ENCODE peak calls at places on chromosomes 11 and 22, in six cellular contexts. N is kidney, C is cardiac muscle cell, V is neuronal stem cell, F is heart left ventricle, X is H9. Z is an unnamed sample.

GRCh38 chr11:16993495-16993894 is 20.7 kb downstream of the PLEKHA7 start:
- DNase-seq in X (no peak), N (no peak), C (no peak), V (no peak), F (no peak), Z (no peak)

GRCh38 chr11:31417357-31417756 is 47.7 kb downstream of the DNAJC24 start:
- DNase-seq in X (no peak), V (no peak), F (no peak), N (no peak), C (no peak), Z (no peak)

GRCh38 chr22:22705328-22706100 is 61.1 kb downstream of the GGTLC2 start:
- DNase-seq in V (no peak), F (no peak), C (no peak), X (peak), N (no peak), Z (no peak)

GRCh38 chr22:49033616-49034015 is 794.1 kb downstream of the BRD1 start:
- DNase-seq in V (no peak), C (no peak), X (no peak), F (no peak), N (peak), Z (no peak)

GRCh38 chr11:114399490-114399889 is 821 bp downstream of the C11orf71 start:
- DNase-seq in V (no peak), N (no peak), F (no peak), C (peak), X (no peak), Z (no peak)

GRCh38 chr11:111976614-111977140 is 39.5 kb downstream of the DIXDC1 start:
- DNase-seq in C (peak), X (no peak), N (peak), V (peak), F (peak), Z (peak)

GRCh38 chr11:75406338-75406777 is 7.0 kb downstream of the RPS3 start:
- DNase-seq in X (no peak), V (no peak), N (no peak), C (no peak), F (no peak), Z (no peak)

GRCh38 chr11:28526406-28526751 is 418.2 kb downstream of the METTL15 start:
- DNase-seq in N (no peak), C (no peak), V (no peak), F (no peak), X (no peak), Z (no peak)

GRCh38 chr22:38202437-38203089 is 769 bp downstream of the MAFF start:
- DNase-seq in X (peak), C (peak), N (peak), F (peak), V (no peak), Z (peak)

GRCh38 chr11:35014352-35014751 is 97.9 kb downstream of the PDHX start:
- DNase-seq in C (no peak), V (no peak), F (no peak), X (no peak), N (no peak), Z (no peak)

GRCh38 chr11:80632156-80632555 is 1191.3 kb upstream of the TENM4 start:
- DNase-seq in C (peak), V (no peak), F (no peak), N (no peak), X (no peak), Z (no peak)

GRCh38 chr22:24465566-24465965 is 29.6 kb upstream of the UPB1 start:
- DNase-seq in V (no peak), C (no peak), X (no peak), F (no peak), N (no peak), Z (no peak)

GRCh38 chr11:59658036-59658435 is 10.8 kb downstream of the PATL1 start:
- DNase-seq in V (no peak), C (no peak), N (no peak), X (no peak), F (no peak), Z (no peak)

GRCh38 chr11:65540290-65541092 is 15.6 kb downstream of the SCYL1 start:
- DNase-seq in F (peak), V (peak), C (peak), N (peak), X (peak), Z (peak)

GRCh38 chr11:16806791-16807190 is 68.3 kb downstream of the C11orf58 start:
- DNase-seq in C (no peak), N (no peak), V (no peak), X (no peak), F (no peak), Z (no peak)

GRCh38 chr22:41132555-41132954 is 40.2 kb downstream of the EP300 start:
- DNase-seq in X (no peak), F (no peak), N (no peak), V (no peak), C (no peak), Z (no peak)

GRCh38 chr11:34013893-34014571 is 37.5 kb upstream of the CAPRIN1 start:
- DNase-seq in F (no peak), N (no peak), C (no peak), X (no peak), V (no peak), Z (no peak)

GRCh38 chr11:6596237-6596877 is 7.1 kb downstream of the RRP8 start:
- DNase-seq in V (no peak), N (no peak), F (no peak), X (no peak), C (no peak), Z (no peak)

GRCh38 chr11:32466279-32466915 is 31.1 kb upstream of the WT1 start:
- DNase-seq in C (no peak), N (no peak), X (no peak), V (no peak), F (no peak), Z (no peak)

GRCh38 chr22:25375683-25376082 is 156.2 kb downstream of the CRYBB2 start:
- DNase-seq in N (no peak), X (peak), F (no peak), V (no peak), C (no peak), Z (no peak)

GRCh38 chr22:43315687-43316217 is 27.4 kb downstream of the SCUBE1 start:
- DNase-seq in V (no peak), N (no peak), C (no peak), X (no peak), F (no peak), Z (no peak)

GRCh38 chr11:12761029-12761428 is 86.8 kb downstream of the TEAD1 start:
- DNase-seq in X (no peak), V (no peak), N (no peak), C (no peak), F (no peak), Z (no peak)

GRCh38 chr22:36765943-36766450 is 9.9 kb downstream of the IFT27 start:
- DNase-seq in C (no peak), V (no peak), N (peak), F (no peak), X (no peak), Z (no peak)

GRCh38 chr11:33936745-33937612 is 45.1 kb upstream of the LMO2 start:
- DNase-seq in C (peak), X (no peak), V (no peak), N (peak), F (peak), Z (peak)

GRCh38 chr11:12841946-12842630 is 167.0 kb upstream of the RASSF10 start:
- DNase-seq in F (no peak), N (no peak), X (no peak), C (no peak), V (no peak), Z (peak)

GRCh38 chr11:43852057-43852636 is 28.5 kb upstream of the ALKBH3 start:
- DNase-seq in F (peak), N (no peak), V (peak), C (peak), X (peak), Z (peak)

GRCh38 chr11:355581-356458 is 13.5 kb upstream of the B4GALNT4 start:
- DNase-seq in C (peak), N (peak), V (peak), X (peak), F (peak), Z (peak)

GRCh38 chr22:32932176-32932575 is 126.0 kb downstream of the SYN3 start:
- DNase-seq in X (no peak), C (no peak), F (no peak), N (no peak), V (no peak), Z (no peak)

GRCh38 chr11:115279831-115280761 is 224.1 kb downstream of the CADM1 start:
- DNase-seq in N (no peak), V (no peak), C (no peak), F (no peak), X (no peak), Z (peak)

GRCh38 chr22:27669798-27670599 is 131.6 kb downstream of the MN1 start:
- DNase-seq in N (no peak), V (no peak), X (peak), F (no peak), C (no peak), Z (peak)

GRCh38 chr11:32374261-32374711 is 61.1 kb downstream of the WT1 start:
- DNase-seq in V (peak), C (peak), X (peak), N (no peak), F (no peak), Z (peak)

GRCh38 chr11:129747161-129747560 is 68.5 kb upstream of the TMEM45B start:
- DNase-seq in C (no peak), N (no peak), X (no peak), V (no peak), F (no peak), Z (no peak)

GRCh38 chr11:77086521-77087472 is 15.8 kb upstream of the OMP start:
- DNase-seq in V (no peak), F (no peak), X (no peak), N (peak), C (no peak), Z (peak)
- H3K27ac ChIP-seq in V (no peak), F (no peak), X (no peak), N (peak), C (no peak), Z (peak)

DNA sequence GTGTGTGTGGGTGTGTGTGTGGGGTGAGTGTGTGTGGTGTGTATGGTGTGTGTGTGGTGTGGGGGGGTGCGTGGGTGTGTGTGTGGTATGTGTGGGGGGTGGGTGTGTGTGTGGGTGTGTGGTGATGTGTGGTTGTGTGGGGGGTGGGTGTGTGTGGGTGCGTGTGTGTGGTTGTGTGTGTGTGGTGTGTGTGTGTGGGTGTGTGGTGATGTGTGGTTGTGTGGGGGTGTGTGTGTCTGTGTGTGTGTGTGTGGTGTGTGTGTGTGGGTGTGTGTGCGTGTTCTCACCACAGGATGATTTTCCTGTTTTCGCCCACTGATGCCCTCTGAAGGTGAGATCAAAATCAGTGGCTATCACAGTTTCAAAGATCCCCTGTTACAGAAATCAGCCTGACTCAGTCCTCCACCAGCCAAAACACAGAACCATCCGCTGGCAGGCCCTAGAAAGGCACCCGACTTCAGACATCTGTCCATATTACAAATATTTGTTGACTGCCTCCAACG is 24.7 kb downstream of the CPT1A start:
- DNase-seq in C (no peak), V (no peak), N (no peak), F (no peak), X (no peak), Z (no peak)
- H3K27ac ChIP-seq in C (no peak), V (no peak), N (no peak), F (no peak), X (no peak), Z (no peak)

GRCh38 chr11:45209480-45209879 is 63.0 kb downstream of the PRDM11 start:
- DNase-seq in X (no peak), F (no peak), V (no peak), N (no peak), C (no peak), Z (no peak)

GRCh38 chr11:45210846-45211245 is 64.4 kb downstream of the PRDM11 start:
- DNase-seq in X (no peak), C (no peak), V (no peak), F (no peak), N (no peak), Z (no peak)

GRCh38 chr11:45211732-45212131 is 65.3 kb downstream of the PRDM11 start:
- DNase-seq in X (no peak), V (no peak), N (no peak), F (no peak), C (no peak), Z (no peak)

GRCh38 chr11:45209000-45209399 is 62.6 kb downstream of the PRDM11 start:
- DNase-seq in F (no peak), C (no peak), V (no peak), N (no peak), X (no peak), Z (no peak)

DNA sequence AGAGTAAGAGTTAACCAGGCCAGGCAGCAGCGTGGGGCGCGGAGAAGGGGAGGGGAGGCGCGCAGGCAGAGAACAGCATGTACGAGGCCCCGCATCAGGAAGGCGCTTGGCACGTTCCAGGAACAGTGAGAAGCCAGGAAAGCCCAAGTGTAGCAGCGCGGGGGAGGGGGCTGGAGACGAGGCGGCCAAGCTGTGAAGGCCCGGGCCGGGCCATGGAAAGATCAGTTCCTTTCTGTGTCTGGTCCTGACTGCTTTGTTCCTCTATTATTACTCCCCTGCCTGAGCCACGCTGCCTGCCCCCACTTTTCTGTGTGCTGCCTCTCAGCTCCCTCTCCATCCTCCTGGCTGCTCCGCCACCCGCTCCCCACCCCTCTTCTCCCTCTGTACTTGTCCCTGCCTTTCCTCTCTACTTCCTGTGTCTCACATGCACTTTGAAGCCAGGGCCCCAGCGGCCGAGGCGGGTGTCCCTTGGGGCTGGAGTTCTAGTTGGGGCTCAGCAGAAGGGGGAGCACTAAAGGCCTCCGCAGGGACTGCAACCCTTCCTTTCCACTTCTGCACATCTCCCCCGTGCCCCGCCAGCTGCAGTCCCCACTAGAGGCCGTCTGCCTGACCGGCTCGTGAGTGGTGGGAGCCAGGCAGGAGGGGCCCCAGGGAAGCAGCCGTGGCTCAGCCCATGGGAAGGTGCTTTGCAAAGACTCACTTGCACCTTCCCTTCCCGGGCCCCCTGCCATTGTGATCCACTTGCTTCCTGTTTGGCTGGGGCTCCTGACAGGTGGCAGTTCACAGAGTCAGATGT is 63.7 kb downstream of the PRDM11 start:
- DNase-seq in X (peak), V (peak), C (peak), N (peak), F (peak), Z (peak)
- H3K27ac ChIP-seq in X (no peak), V (peak), C (peak), N (peak), F (peak), Z (peak)

GRCh38 chr11:78214331-78215194 is 25.8 kb downstream of the USP35 start:
- DNase-seq in V (no peak), F (no peak), C (no peak), N (no peak), X (no peak), Z (no peak)
- H3K27ac ChIP-seq in V (no peak), F (no peak), C (no peak), N (no peak), X (no peak), Z (no peak)

DNA sequence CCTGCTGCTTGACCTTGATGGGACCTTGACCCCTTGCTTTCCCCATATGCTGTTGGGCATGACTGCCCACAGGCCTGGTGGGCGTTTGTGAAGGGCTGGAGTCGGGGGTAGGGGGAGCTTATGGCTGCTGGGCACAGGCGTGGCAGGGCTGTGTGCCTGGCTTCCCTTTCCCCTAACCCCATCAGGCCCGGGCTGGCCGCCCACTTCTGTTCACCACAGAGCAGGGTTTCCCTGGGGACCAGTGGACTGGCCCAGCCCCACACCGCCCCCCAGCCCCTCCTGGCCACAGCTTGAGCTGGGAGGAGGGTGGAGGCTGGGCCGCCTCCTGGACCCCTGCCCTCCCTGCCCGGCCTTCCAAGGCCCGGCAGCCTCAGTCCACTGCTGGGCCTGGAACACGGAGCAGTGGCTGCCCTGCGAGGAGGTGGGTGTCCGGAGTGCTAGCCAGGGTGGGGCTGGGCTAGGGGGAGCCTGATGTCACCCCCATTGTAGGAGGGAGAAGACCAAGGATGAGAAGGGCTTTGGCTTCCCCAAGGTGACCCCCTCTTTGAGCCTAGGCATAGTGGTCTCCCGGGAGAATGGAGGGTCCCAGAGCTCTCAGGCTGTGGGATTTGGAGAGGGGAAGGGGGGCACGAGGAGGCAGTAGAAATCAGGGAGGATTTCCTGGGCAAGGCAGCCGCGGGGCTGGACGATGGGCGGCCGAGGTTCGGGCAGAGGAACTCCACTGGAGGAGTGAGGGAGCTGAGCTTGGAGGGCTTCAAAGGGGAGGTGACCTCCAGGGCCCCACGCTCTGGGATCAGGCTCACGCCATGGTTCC is at the start of gene AIFM3:
- DNase-seq in N (peak), X (no peak), F (no peak), V (no peak), C (no peak), Z (no peak)
- H3K27ac ChIP-seq in N (no peak), X (no peak), F (no peak), V (peak), C (no peak), Z (no peak)

GRCh38 chr11:76654310-76654851 is 16.2 kb downstream of the LRRC32 start:
- DNase-seq in X (peak), N (peak), F (peak), C (no peak), V (no peak), Z (peak)
- H3K27ac ChIP-seq in X (no peak), N (peak), F (peak), C (peak), V (no peak), Z (no peak)

GRCh38 chr11:64165842-64166635 is at the start of gene MACROD1:
- DNase-seq in C (peak), X (peak), V (peak), N (peak), F (peak), Z (peak)

GRCh38 chr11:64161037-64161436 is 4.9 kb downstream of the MACROD1 start:
- DNase-seq in X (no peak), F (no peak), V (no peak), C (no peak), N (no peak), Z (no peak)

GRCh38 chr11:64165482-64165841 is 451 bp downstream of the MACROD1 start:
- DNase-seq in C (peak), X (no peak), F (peak), N (no peak), V (no peak), Z (no peak)

GRCh38 chr11:64163951-64164350 is 2.0 kb downstream of the MACROD1 start:
- DNase-seq in F (no peak), X (no peak), N (no peak), C (no peak), V (no peak), Z (no peak)

GRCh38 chr11:64164392-64165312 is 1.3 kb downstream of the MACROD1 start:
- DNase-seq in X (peak), F (peak), C (peak), N (no peak), V (no peak), Z (no peak)
- H3K27ac ChIP-seq in X (no peak), F (peak), C (no peak), N (peak), V (no peak), Z (no peak)

GRCh38 chr11:117020873-117021564 is 77.2 kb downstream of the SIK3 start:
- DNase-seq in X (no peak), N (no peak), V (no peak), F (no peak), C (no peak), Z (peak)
- H3K27ac ChIP-seq in X (no peak), N (peak), V (no peak), F (no peak), C (peak), Z (no peak)